ENCODE peak calls at places on chromosomes 2 and 18, in six cellular contexts. One of them, this sample, is unnamed.

GRCh38 chr2:159054985-159055384 is 86.5 kb downstream of the TANC1 start:
- DNase-seq in H1: no peak
- DNase-seq in HepG2: no peak
- DNase-seq in NT2/D1: no peak
- DNase-seq in GM12878: no peak
- DNase-seq in K562: no peak
- DNase-seq in this sample: no peak

GRCh38 chr2:43199492-43200481 is 26.6 kb downstream of the ZFP36L2 start:
- DNase-seq in H1: no peak
- DNase-seq in K562: no peak
- DNase-seq in HepG2: peak; percentile 83
- DNase-seq in GM12878: no peak
- DNase-seq in NT2/D1: no peak
- DNase-seq in this sample: no peak

GRCh38 chr2:186474196-186474595 is 11.9 kb upstream of the ZC3H15 start:
- DNase-seq in NT2/D1: no peak
- DNase-seq in H1: no peak
- DNase-seq in GM12878: no peak
- DNase-seq in K562: no peak
- DNase-seq in HepG2: no peak
- DNase-seq in this sample: no peak

GRCh38 chr2:171181067-171182049 is 20.7 kb upstream of the TLK1 start:
- DNase-seq in HepG2: no peak
- DNase-seq in NT2/D1: no peak
- DNase-seq in GM12878: no peak
- DNase-seq in K562: no peak
- DNase-seq in H1: no peak
- DNase-seq in this sample: no peak

GRCh38 chr2:240249423-240250149 is 109.1 kb upstream of the OTOS start:
- DNase-seq in GM12878: no peak
- DNase-seq in NT2/D1: no peak
- DNase-seq in H1: no peak
- DNase-seq in K562: peak; percentile 54
- DNase-seq in HepG2: peak; percentile 38
- DNase-seq in this sample: no peak

GRCh38 chr2:66578067-66578852 is 143.3 kb downstream of the MEIS1 start:
- DNase-seq in H1: no peak
- DNase-seq in GM12878: no peak
- DNase-seq in HepG2: no peak
- DNase-seq in K562: no peak
- DNase-seq in NT2/D1: no peak
- DNase-seq in this sample: no peak

GRCh38 chr2:62547849-62548248 is 41.9 kb upstream of the TMEM17 start:
- DNase-seq in GM12878: no peak
- DNase-seq in NT2/D1: no peak
- DNase-seq in K562: no peak
- DNase-seq in HepG2: no peak
- DNase-seq in H1: no peak
- DNase-seq in this sample: no peak

GRCh38 chr18:2547477-2548087 is 23.7 kb downstream of the METTL4 start:
- DNase-seq in H1: no peak
- DNase-seq in GM12878: peak; percentile 5
- DNase-seq in NT2/D1: no peak
- DNase-seq in K562: peak; percentile 33
- DNase-seq in HepG2: peak; percentile 20
- DNase-seq in this sample: peak; percentile 22

GRCh38 chr2:241613018-241613780 is 23.8 kb downstream of the THAP4 start:
- DNase-seq in HepG2: no peak
- DNase-seq in NT2/D1: no peak
- DNase-seq in H1: no peak
- DNase-seq in GM12878: no peak
- DNase-seq in K562: no peak
- DNase-seq in this sample: no peak

GRCh38 chr2:230231251-230231650 is 5.7 kb downstream of the SP140 start:
- DNase-seq in H1: no peak
- DNase-seq in K562: no peak
- DNase-seq in HepG2: no peak
- DNase-seq in GM12878: no peak
- DNase-seq in NT2/D1: no peak
- DNase-seq in this sample: no peak

GRCh38 chr2:239324456-239324855 is 76.4 kb downstream of the HDAC4 start:
- DNase-seq in GM12878: no peak
- DNase-seq in NT2/D1: no peak
- DNase-seq in H1: no peak
- DNase-seq in HepG2: no peak
- DNase-seq in K562: no peak
- DNase-seq in this sample: no peak

GRCh38 chr2:222193328-222194008 is 105.3 kb downstream of the PAX3 start:
- DNase-seq in H1: no peak
- DNase-seq in GM12878: no peak
- DNase-seq in NT2/D1: no peak
- DNase-seq in K562: no peak
- DNase-seq in HepG2: no peak
- DNase-seq in this sample: no peak

GRCh38 chr2:172640389-172640788 is 84.5 kb downstream of the PDK1 start:
- DNase-seq in GM12878: no peak
- DNase-seq in H1: no peak
- DNase-seq in K562: no peak
- DNase-seq in HepG2: no peak
- DNase-seq in NT2/D1: no peak
- DNase-seq in this sample: no peak

GRCh38 chr2:64205415-64205814 is 61.2 kb upstream of the PELI1 start:
- DNase-seq in H1: no peak
- DNase-seq in K562: no peak
- DNase-seq in GM12878: no peak
- DNase-seq in HepG2: no peak
- DNase-seq in NT2/D1: no peak
- DNase-seq in this sample: no peak

GRCh38 chr2:40169430-40169829 is 282.5 kb downstream of the SLC8A1 start:
- DNase-seq in H1: no peak
- DNase-seq in HepG2: no peak
- DNase-seq in K562: no peak
- DNase-seq in GM12878: no peak
- DNase-seq in NT2/D1: no peak
- DNase-seq in this sample: no peak

GRCh38 chr18:69480460-69480859 is 79.8 kb downstream of the DOK6 start:
- DNase-seq in K562: no peak
- DNase-seq in HepG2: no peak
- DNase-seq in GM12878: no peak
- DNase-seq in NT2/D1: no peak
- DNase-seq in H1: no peak
- DNase-seq in this sample: no peak

GRCh38 chr18:13541621-13542519 is 184.5 kb downstream of the FAM210A start:
- DNase-seq in HepG2: peak; percentile 98
- DNase-seq in NT2/D1: no peak
- DNase-seq in H1: no peak
- DNase-seq in K562: no peak
- DNase-seq in GM12878: no peak
- DNase-seq in this sample: no peak

GRCh38 chr2:150695441-150696135 is 208.1 kb upstream of the RND3 start:
- DNase-seq in H1: no peak
- DNase-seq in NT2/D1: no peak
- DNase-seq in K562: no peak
- DNase-seq in HepG2: no peak
- DNase-seq in GM12878: no peak
- DNase-seq in this sample: no peak
- TF ChIP-seq ZNF274 in H1: no peak
- TF ChIP-seq ZNF274 in NT2/D1: no peak
- TF ChIP-seq ZNF274 in K562: no peak
- TF ChIP-seq ZNF274 in HepG2: no peak
- TF ChIP-seq ZNF274 in GM12878: no peak
- TF ChIP-seq ZNF274 in this sample: no peak

GRCh38 chr2:20422679-20423271 is 24.1 kb upstream of the RHOB start:
- DNase-seq in GM12878: no peak
- DNase-seq in HepG2: peak; percentile 53
- DNase-seq in H1: no peak
- DNase-seq in K562: peak; percentile 49
- DNase-seq in NT2/D1: no peak
- DNase-seq in this sample: no peak
- TF ChIP-seq ZNF274 in GM12878: no peak
- TF ChIP-seq ZNF274 in HepG2: no peak
- TF ChIP-seq ZNF274 in H1: no peak
- TF ChIP-seq ZNF274 in K562: no peak
- TF ChIP-seq ZNF274 in NT2/D1: no peak
- TF ChIP-seq ZNF274 in this sample: no peak

GRCh38 chr2:118221952-118222594 is 133.8 kb downstream of the INSIG2 start:
- DNase-seq in HepG2: peak; percentile 61
- DNase-seq in GM12878: no peak
- DNase-seq in NT2/D1: peak; percentile 66
- DNase-seq in H1: no peak
- DNase-seq in K562: peak; percentile 55
- DNase-seq in this sample: peak; percentile 53
- TF ChIP-seq ZNF274 in HepG2: no peak
- TF ChIP-seq ZNF274 in GM12878: no peak
- TF ChIP-seq ZNF274 in NT2/D1: no peak
- TF ChIP-seq ZNF274 in H1: no peak
- TF ChIP-seq ZNF274 in K562: no peak
- TF ChIP-seq ZNF274 in this sample: no peak

GRCh38 chr18:41881285-41881684 is 73.7 kb upstream of the PIK3C3 start:
- DNase-seq in GM12878: no peak
- DNase-seq in HepG2: no peak
- DNase-seq in H1: no peak
- DNase-seq in K562: no peak
- DNase-seq in NT2/D1: no peak
- DNase-seq in this sample: no peak
- TF ChIP-seq ZNF274 in GM12878: no peak
- TF ChIP-seq ZNF274 in HepG2: no peak
- TF ChIP-seq ZNF274 in H1: no peak
- TF ChIP-seq ZNF274 in K562: no peak
- TF ChIP-seq ZNF274 in NT2/D1: no peak
- TF ChIP-seq ZNF274 in this sample: no peak

This sample was measured in HCT116.